ENCODE peak calls at places on chromosomes 16 and 17, in four cellular contexts. Y is K562, W is HL-60, P is GM12878. B is an unnamed sample.
A peak's percentile ranks its signal among the peaks of the same experiment; 100 is the strongest.

GRCh38 chr16:71201556-71201955 is 29.0 kb downstream of the HYDIN start:
- DNase-seq in Y (no peak), W (no peak), P (no peak), B (no peak)

GRCh38 chr17:42135664-42136653 is 13.4 kb downstream of the HSPB9 start:
- DNase-seq in P (no peak), Y (no peak), W (peak; percentile 43), B (no peak)

GRCh38 chr17:77439382-77440013 is 298.7 kb downstream of the SEC14L1 start:
- DNase-seq in Y (no peak), W (no peak), P (no peak), B (no peak)

GRCh38 chr16:30738984-30739951 is 9.0 kb upstream of the PHKG2 start:
- DNase-seq in Y (no peak), P (no peak), W (no peak), B (no peak)

GRCh38 chr17:38925263-38925995 is at the start of gene LASP1NB:
- DNase-seq in W (no peak), P (no peak), Y (no peak), B (no peak)

GRCh38 chr17:39235555-39236221 is 9.9 kb upstream of the STAC2 start:
- DNase-seq in Y (peak; percentile 83), W (no peak), P (peak; percentile 24), B (peak; percentile 71)

GRCh38 chr16:74064120-74064735 is 232.4 kb upstream of the PSMD7 start:
- DNase-seq in Y (no peak), P (no peak), W (no peak), B (no peak)

GRCh38 chr16:54175552-54176375 is 110.8 kb downstream of the IRX3 start:
- DNase-seq in Y (no peak), W (no peak), P (no peak), B (no peak)

GRCh38 chr17:35257080-35257701 is 14.3 kb downstream of the SLFN5 start:
- DNase-seq in W (no peak), Y (no peak), P (no peak), B (no peak)

GRCh38 chr17:36768355-36768754 is 167.0 kb downstream of the MRM1 start:
- DNase-seq in Y (peak; percentile 34), W (no peak), P (no peak), B (no peak)

GRCh38 chr17:48613862-48614694 is 1.0 kb downstream of the HOXB8 start:
- DNase-seq in Y (no peak), W (no peak), P (no peak), B (no peak)

GRCh38 chr17:48611681-48612455 is 1.1 kb upstream of the HOXB7 start:
- DNase-seq in Y (no peak), P (no peak), W (no peak), B (no peak)

GRCh38 chr17:48614904-48615211 is 234 bp downstream of the HOXB8 start:
- DNase-seq in Y (no peak), W (no peak), P (no peak), B (no peak)

GRCh38 chr17:48612456-48612853 is 1.6 kb upstream of the HOXB7 start:
- DNase-seq in Y (no peak), W (no peak), P (no peak), B (no peak)

GRCh38 chr17:48612854-48613691 is 2.0 kb downstream of the HOXB8 start:
- DNase-seq in P (no peak), Y (no peak), W (no peak), B (no peak)
- TF ChIP-seq SPI1 in P (no peak), Y (no peak), W (no peak), B (no peak)

DNA sequence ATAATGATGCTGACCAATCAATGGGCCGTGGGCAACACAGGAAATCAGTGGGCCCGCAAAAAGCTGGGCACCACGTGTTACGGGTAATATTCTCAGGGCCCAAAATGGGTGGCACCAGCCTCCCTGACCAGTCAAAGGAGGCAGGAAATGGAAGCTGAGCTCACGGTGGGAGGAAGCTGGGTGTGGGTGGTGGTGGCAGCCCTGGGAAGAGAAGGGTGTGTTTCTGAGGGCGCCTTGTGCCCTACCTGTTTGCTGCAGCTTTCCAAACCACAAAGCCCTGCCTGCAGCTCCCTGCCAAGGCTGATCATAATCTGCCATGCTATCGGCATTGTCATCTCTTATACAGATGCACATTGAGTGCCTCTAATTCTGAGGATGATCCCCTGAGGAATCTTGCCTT is 457.9 kb downstream of the SLC39A11 start:
- DNase-seq in Y (no peak), W (no peak), P (no peak), B (no peak)
- TF ChIP-seq SPI1 in Y (no peak), W (no peak), P (no peak), B (no peak)

GRCh38 chr17:15264542-15264941 is 584 bp downstream of the PMP22 start:
- DNase-seq in Y (no peak), W (no peak), P (no peak), B (no peak)
- TF ChIP-seq SPI1 in Y (no peak), W (no peak), P (no peak), B (no peak)

GRCh38 chr16:401468-402348 is at the start of gene DECR2:
- DNase-seq in W (peak; percentile 78), Y (peak; percentile 93), P (peak; percentile 40), B (peak; percentile 98)
- TF ChIP-seq SPI1 in W (no peak), Y (no peak), P (no peak), B (no peak)

GRCh38 chr17:66678061-66678460 is 156.9 kb upstream of the CACNG5 start:
- DNase-seq in P (no peak), Y (no peak), W (no peak), B (no peak)

GRCh38 chr17:66675273-66675990 is 159.5 kb upstream of the CACNG5 start:
- DNase-seq in Y (no peak), W (no peak), P (no peak), B (no peak)

GRCh38 chr17:66676421-66676820 is 158.5 kb upstream of the CACNG5 start:
- DNase-seq in W (no peak), Y (no peak), P (no peak), B (no peak)

GRCh38 chr17:66677201-66677981 is 157.5 kb upstream of the CACNG5 start:
- DNase-seq in Y (no peak), W (no peak), P (no peak), B (no peak)

DNA sequence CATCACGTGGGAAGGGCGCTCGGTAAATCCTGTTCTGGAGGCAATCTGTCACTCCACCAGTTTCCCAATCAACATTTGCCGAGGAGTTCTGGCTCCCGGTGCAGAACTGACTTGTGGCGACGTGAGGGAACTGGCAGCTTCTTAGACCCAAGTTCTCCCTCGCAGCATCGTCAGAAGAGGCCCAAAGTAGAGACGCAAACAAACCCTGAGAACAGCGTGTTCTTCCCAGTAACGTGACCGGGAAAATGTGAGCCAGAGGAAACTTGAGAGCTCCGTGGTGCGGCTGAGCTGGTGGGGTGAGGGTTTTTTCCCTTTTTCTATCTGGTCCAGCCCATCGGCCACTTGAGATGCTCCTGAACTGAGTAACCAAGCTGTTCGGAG is 158.9 kb upstream of the CACNG5 start:
- DNase-seq in Y (no peak), W (no peak), P (no peak), B (no peak)
- TF ChIP-seq SPI1 in Y (no peak), W (no peak), P (no peak), B (no peak)

GRCh38 chr16:82899731-82900454 is 273.1 kb downstream of the CDH13 start:
- DNase-seq in Y (no peak), W (no peak), P (no peak), B (no peak)
- TF ChIP-seq SPI1 in Y (no peak), W (no peak), P (no peak), B (no peak)

GRCh38 chr17:78873519-78874340 is 29.3 kb downstream of the CEP295NL start:
- DNase-seq in W (no peak), Y (no peak), P (no peak), B (no peak)

GRCh38 chr17:78878871-78879270 is 24.1 kb downstream of the CEP295NL start:
- DNase-seq in W (no peak), Y (no peak), P (no peak), B (no peak)

GRCh38 chr17:78875331-78875730 is 27.7 kb downstream of the CEP295NL start:
- DNase-seq in W (no peak), Y (no peak), P (no peak), B (no peak)

GRCh38 chr17:78878261-78878660 is 24.7 kb downstream of the CEP295NL start:
- DNase-seq in W (no peak), Y (no peak), P (no peak), B (no peak)

GRCh38 chr17:78875738-78876597 is 27.0 kb downstream of the CEP295NL start:
- DNase-seq in P (no peak), W (no peak), Y (no peak), B (no peak)
- TF ChIP-seq SPI1 in P (no peak), W (peak; percentile 7), Y (no peak), B (no peak)

GRCh38 chr16:85523602-85524364 is 89.3 kb upstream of the GSE1 start:
- DNase-seq in P (no peak), Y (peak; percentile 82), W (peak; percentile 36), B (no peak)

GRCh38 chr16:85526132-85526731 is 86.9 kb upstream of the GSE1 start:
- DNase-seq in Y (no peak), P (no peak), W (no peak), B (no peak)

GRCh38 chr16:85525464-85526117 is 87.5 kb upstream of the GSE1 start:
- DNase-seq in W (no peak), P (no peak), Y (no peak), B (no peak)

GRCh38 chr16:85524365-85524629 is 88.8 kb upstream of the GSE1 start:
- DNase-seq in W (no peak), Y (no peak), P (no peak), B (no peak)

DNA sequence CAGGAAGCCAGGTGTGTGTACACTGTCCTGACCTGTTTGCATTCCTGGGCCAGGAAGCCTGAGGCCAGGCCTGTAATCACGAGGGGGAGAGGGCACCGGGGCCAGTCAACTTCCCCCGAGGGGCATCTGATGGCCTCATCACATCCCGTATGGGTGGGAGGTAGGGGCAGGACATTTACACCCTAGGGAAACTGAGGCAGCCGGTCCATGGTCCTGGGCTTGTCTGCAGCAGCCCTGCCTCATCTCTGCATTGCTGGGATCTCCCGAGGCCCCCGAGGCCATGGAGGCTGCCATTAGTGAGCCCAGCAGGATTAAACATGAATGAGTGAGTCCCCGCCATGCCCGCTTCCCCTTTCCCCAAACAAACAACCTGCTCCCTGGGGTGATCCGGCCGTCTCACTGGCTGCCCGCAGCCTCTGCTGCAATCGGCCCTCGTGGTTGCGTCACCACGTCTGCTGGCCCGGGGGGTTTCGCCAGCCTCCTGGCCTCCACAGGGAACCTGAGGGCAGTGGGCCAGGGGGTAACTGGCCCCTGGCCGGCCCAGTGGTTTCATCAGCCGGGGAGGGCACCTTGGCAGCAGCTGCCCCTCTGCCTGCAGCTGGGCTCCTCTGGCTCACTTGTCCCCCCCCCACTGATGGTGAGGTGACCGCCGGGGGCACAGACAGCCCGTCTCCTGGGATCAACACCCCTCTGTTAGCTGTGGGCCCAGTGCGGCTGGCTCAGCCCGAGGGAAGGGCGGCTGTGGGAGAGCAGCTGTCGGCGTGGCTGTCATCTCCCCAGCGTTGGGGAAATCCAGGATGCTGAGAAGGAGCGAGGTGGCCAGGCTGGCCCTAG is 88.3 kb upstream of the GSE1 start:
- DNase-seq in Y (no peak), P (no peak), W (peak; percentile 71), B (no peak)
- TF ChIP-seq SPI1 in Y (no peak), P (no peak), W (peak; percentile 79), B (peak; percentile 24)

DNA sequence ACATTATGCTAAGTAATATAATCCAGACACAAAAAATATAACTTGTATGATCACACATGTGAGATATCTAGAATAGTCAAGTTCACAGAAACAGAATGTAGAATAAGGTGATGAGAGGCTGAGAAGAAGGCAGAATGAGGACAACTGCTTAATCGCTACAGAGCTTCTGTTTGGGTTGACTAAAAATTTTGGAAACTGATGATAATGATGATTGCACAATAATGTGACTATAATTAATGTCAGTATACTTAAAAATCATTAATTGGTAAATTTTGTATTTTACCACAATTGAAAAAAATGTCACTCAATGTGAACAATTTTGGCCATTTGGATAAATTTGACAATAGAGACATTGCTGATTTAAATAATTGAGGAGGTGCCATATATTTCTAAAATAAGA is 1374.4 kb upstream of the CDH8 start:
- DNase-seq in Y (no peak), P (no peak), W (no peak), B (no peak)
- TF ChIP-seq SPI1 in Y (no peak), P (no peak), W (no peak), B (no peak)

B was measured in GM12891.